ENCODE peak calls at places on chromosomes 7 and 10, in six cellular contexts. M is AG10803, T is A549, D is epithelial cell of proximal tubule, C is Caki2, Q is HFFc6. E is an unnamed sample.
A peak's percentile ranks its signal among the peaks of the same experiment; 100 is the strongest.

GRCh38 chr10:63819753-63820347 is 298.6 kb downstream of the REEP3 start:
- DNase-seq in M (peak; percentile 78), T (peak; percentile 28), D (no peak), C (peak; percentile 28), Q (peak; percentile 59), E (peak; percentile 38)

GRCh38 chr10:114044251-114045070 is 795 bp downstream of the ADRB1 start:
- DNase-seq in M (no peak), T (no peak), D (no peak), C (no peak), Q (no peak), E (no peak)

GRCh38 chr7:73519867-73520672 is 2.0 kb downstream of the BAZ1B start:
- DNase-seq in M (no peak), T (no peak), D (no peak), C (peak; percentile 40), Q (no peak), E (peak; percentile 12)

GRCh38 chr7:142654398-142654797 is 94.9 kb upstream of the PRSS1 start:
- DNase-seq in M (no peak), T (no peak), D (no peak), C (no peak), Q (no peak), E (no peak)

GRCh38 chr7:14133752-14134151 is 144.3 kb upstream of the ETV1 start:
- DNase-seq in M (no peak), T (no peak), D (no peak), C (no peak), Q (no peak), E (no peak)

GRCh38 chr7:361680-362415 is 71.9 kb downstream of the FOXL3 start:
- DNase-seq in M (no peak), T (no peak), D (no peak), C (no peak), Q (no peak), E (no peak)

GRCh38 chr7:111919690-111920179 is 286.5 kb downstream of the DOCK4 start:
- DNase-seq in M (no peak), T (no peak), D (no peak), C (no peak), Q (peak; percentile 41), E (peak; percentile 12)

GRCh38 chr7:105578496-105578895 is 2.8 kb downstream of the EFCAB10 start:
- DNase-seq in M (peak; percentile 20), T (no peak), D (no peak), C (no peak), Q (no peak), E (no peak)

GRCh38 chr7:16883918-16884317 is 2.1 kb upstream of the AGR3 start:
- DNase-seq in M (no peak), T (no peak), D (no peak), C (no peak), Q (no peak), E (no peak)

GRCh38 chr7:92731327-92732063 is 104.9 kb downstream of the CDK6 start:
- DNase-seq in M (peak; percentile 32), T (no peak), D (no peak), C (no peak), Q (peak; percentile 33), E (no peak)

GRCh38 chr7:50496541-50496940 is 46.4 kb upstream of the FIGNL1 start:
- DNase-seq in M (no peak), T (no peak), D (no peak), C (no peak), Q (no peak), E (no peak)

GRCh38 chr7:95684037-95684436 is 87.7 kb upstream of the PDK4 start:
- DNase-seq in M (peak; percentile 47), T (peak; percentile 18), D (peak; percentile 12), C (peak; percentile 36), Q (peak; percentile 2), E (no peak)

GRCh38 chr10:114932945-114933344 is 5.0 kb upstream of the TRUB1 start:
- DNase-seq in M (peak; percentile 4), T (no peak), D (no peak), C (no peak), Q (no peak), E (no peak)